ENCODE peak calls at places on chromosomes 7 and 10, in seven cellular contexts. One of them, this sample, is unnamed.

GRCh38 chr10:70985824-70986336 is 97.5 kb upstream of the PCBD1 start:
- DNase-seq in adrenal gland: no peak
- DNase-seq in upper lobe of left lung: no peak
- DNase-seq in body of pancreas: no peak
- DNase-seq in heart right ventricle: no peak
- DNase-seq in gastrocnemius medialis: peak; percentile 37
- DNase-seq in lower lobe of right lung: no peak
- DNase-seq in this sample: no peak

GRCh38 chr10:22583683-22584082 is 130.7 kb downstream of the PIP4K2A start:
- DNase-seq in lower lobe of right lung: no peak
- DNase-seq in gastrocnemius medialis: no peak
- DNase-seq in adrenal gland: no peak
- DNase-seq in body of pancreas: no peak
- DNase-seq in upper lobe of left lung: no peak
- DNase-seq in heart right ventricle: no peak
- DNase-seq in this sample: no peak

GRCh38 chr10:86775056-86775858 is 18.8 kb downstream of the BMPR1A start:
- DNase-seq in lower lobe of right lung: no peak
- DNase-seq in body of pancreas: no peak
- DNase-seq in upper lobe of left lung: no peak
- DNase-seq in gastrocnemius medialis: no peak
- DNase-seq in adrenal gland: no peak
- DNase-seq in heart right ventricle: no peak
- DNase-seq in this sample: no peak

GRCh38 chr7:132255898-132256297 is 320.4 kb downstream of the PLXNA4 start:
- DNase-seq in body of pancreas: peak; percentile 31
- DNase-seq in gastrocnemius medialis: no peak
- DNase-seq in upper lobe of left lung: peak; percentile 51
- DNase-seq in lower lobe of right lung: peak; percentile 52
- DNase-seq in heart right ventricle: peak; percentile 52
- DNase-seq in adrenal gland: peak; percentile 59
- DNase-seq in this sample: no peak

GRCh38 chr10:13056461-13057077 is 43.4 kb upstream of the OPTN start:
- DNase-seq in upper lobe of left lung: no peak
- DNase-seq in body of pancreas: no peak
- DNase-seq in heart right ventricle: no peak
- DNase-seq in lower lobe of right lung: no peak
- DNase-seq in adrenal gland: no peak
- DNase-seq in gastrocnemius medialis: no peak
- DNase-seq in this sample: no peak

GRCh38 chr7:91314591-91315323 is 50.5 kb downstream of the FZD1 start:
- DNase-seq in body of pancreas: no peak
- DNase-seq in heart right ventricle: no peak
- DNase-seq in lower lobe of right lung: no peak
- DNase-seq in upper lobe of left lung: no peak
- DNase-seq in gastrocnemius medialis: no peak
- DNase-seq in adrenal gland: no peak
- DNase-seq in this sample: no peak

GRCh38 chr10:93186631-93187030 is 112.9 kb downstream of the CYP26A1 start:
- DNase-seq in adrenal gland: no peak
- DNase-seq in lower lobe of right lung: no peak
- DNase-seq in heart right ventricle: no peak
- DNase-seq in body of pancreas: no peak
- DNase-seq in gastrocnemius medialis: no peak
- DNase-seq in upper lobe of left lung: no peak
- DNase-seq in this sample: no peak

GRCh38 chr10:118207470-118208007 is 134.6 kb downstream of the FAM204A start:
- DNase-seq in heart right ventricle: no peak
- DNase-seq in body of pancreas: no peak
- DNase-seq in lower lobe of right lung: no peak
- DNase-seq in gastrocnemius medialis: no peak
- DNase-seq in upper lobe of left lung: no peak
- DNase-seq in adrenal gland: no peak
- DNase-seq in this sample: no peak

GRCh38 chr7:70569335-70569819 is 562.6 kb upstream of the GALNT17 start:
- DNase-seq in adrenal gland: no peak
- DNase-seq in upper lobe of left lung: no peak
- DNase-seq in gastrocnemius medialis: peak; percentile 77
- DNase-seq in body of pancreas: no peak
- DNase-seq in lower lobe of right lung: no peak
- DNase-seq in heart right ventricle: no peak
- DNase-seq in this sample: no peak

GRCh38 chr7:131105803-131106680 is 221.6 kb upstream of the MKLN1 start:
- DNase-seq in heart right ventricle: peak; percentile 85
- DNase-seq in upper lobe of left lung: peak; percentile 86
- DNase-seq in adrenal gland: peak; percentile 79
- DNase-seq in body of pancreas: peak; percentile 84
- DNase-seq in gastrocnemius medialis: peak; percentile 63
- DNase-seq in lower lobe of right lung: peak; percentile 91
- DNase-seq in this sample: peak; percentile 78

GRCh38 chr10:54985732-54986131 is 184.7 kb upstream of the PCDH15 start:
- DNase-seq in heart right ventricle: no peak
- DNase-seq in upper lobe of left lung: no peak
- DNase-seq in lower lobe of right lung: no peak
- DNase-seq in gastrocnemius medialis: no peak
- DNase-seq in adrenal gland: no peak
- DNase-seq in body of pancreas: no peak
- DNase-seq in this sample: no peak

GRCh38 chr10:126734957-126735356 is 64.5 kb upstream of the C10orf90 start:
- DNase-seq in lower lobe of right lung: no peak
- DNase-seq in upper lobe of left lung: peak; percentile 46
- DNase-seq in heart right ventricle: no peak
- DNase-seq in gastrocnemius medialis: no peak
- DNase-seq in body of pancreas: no peak
- DNase-seq in adrenal gland: no peak
- DNase-seq in this sample: no peak

GRCh38 chr10:5813341-5814109 is at the start of gene GDI2:
- DNase-seq in heart right ventricle: peak; percentile 96
- DNase-seq in lower lobe of right lung: peak; percentile 96
- DNase-seq in upper lobe of left lung: peak; percentile 95
- DNase-seq in adrenal gland: peak; percentile 97
- DNase-seq in gastrocnemius medialis: peak; percentile 96
- DNase-seq in body of pancreas: peak; percentile 96
- DNase-seq in this sample: peak; percentile 98

GRCh38 chr10:96618648-96619047 is 31.8 kb upstream of the TM9SF3 start:
- DNase-seq in upper lobe of left lung: peak; percentile 24
- DNase-seq in gastrocnemius medialis: peak; percentile 19
- DNase-seq in heart right ventricle: peak; percentile 23
- DNase-seq in body of pancreas: peak; percentile 67
- DNase-seq in lower lobe of right lung: no peak
- DNase-seq in adrenal gland: peak; percentile 80
- DNase-seq in this sample: no peak

GRCh38 chr10:32376780-32377179 is 29.8 kb upstream of the EPC1 start:
- DNase-seq in lower lobe of right lung: no peak
- DNase-seq in heart right ventricle: no peak
- DNase-seq in adrenal gland: no peak
- DNase-seq in body of pancreas: no peak
- DNase-seq in upper lobe of left lung: no peak
- DNase-seq in gastrocnemius medialis: no peak
- DNase-seq in this sample: no peak

GRCh38 chr10:47025540-47026300 is 114.5 kb downstream of the PTPN20 start:
- DNase-seq in lower lobe of right lung: peak; percentile 42
- DNase-seq in gastrocnemius medialis: peak; percentile 42
- DNase-seq in heart right ventricle: no peak
- DNase-seq in upper lobe of left lung: peak; percentile 17
- DNase-seq in body of pancreas: peak; percentile 12
- DNase-seq in adrenal gland: peak; percentile 16
- DNase-seq in this sample: peak; percentile 14

GRCh38 chr10:77979221-77979620 is 50.1 kb downstream of the POLR3A start:
- DNase-seq in body of pancreas: no peak
- DNase-seq in upper lobe of left lung: no peak
- DNase-seq in lower lobe of right lung: no peak
- DNase-seq in adrenal gland: no peak
- DNase-seq in heart right ventricle: no peak
- DNase-seq in gastrocnemius medialis: no peak
- DNase-seq in this sample: no peak
- H3K27ac ChIP-seq in body of pancreas: no peak overlapping the region
- H3K27ac ChIP-seq in upper lobe of left lung: no peak overlapping the region
- H3K27ac ChIP-seq in lower lobe of right lung: no peak overlapping the region
- H3K27ac ChIP-seq in adrenal gland: peak overlapping the region; percentile 8
- H3K27ac ChIP-seq in heart right ventricle: no peak overlapping the region
- H3K27ac ChIP-seq in gastrocnemius medialis: peak overlapping the region; percentile 94
- H3K27ac ChIP-seq in this sample: no peak overlapping the region

GRCh38 chr7:25967278-25968204 is 184.5 kb upstream of the NFE2L3 start:
- DNase-seq in lower lobe of right lung: no peak
- DNase-seq in body of pancreas: no peak
- DNase-seq in adrenal gland: no peak
- DNase-seq in gastrocnemius medialis: no peak
- DNase-seq in upper lobe of left lung: no peak
- DNase-seq in heart right ventricle: no peak
- DNase-seq in this sample: no peak
- TF ChIP-seq CTCF in lower lobe of right lung: no peak
- TF ChIP-seq CTCF in body of pancreas: no peak
- TF ChIP-seq CTCF in adrenal gland: no peak
- TF ChIP-seq CTCF in gastrocnemius medialis: no peak
- TF ChIP-seq CTCF in upper lobe of left lung: no peak
- TF ChIP-seq CTCF in heart right ventricle: no peak
- TF ChIP-seq CTCF in this sample: no peak

GRCh38 chr10:29804025-29804852 is 169.5 kb upstream of the SVIL start:
- DNase-seq in upper lobe of left lung: peak; percentile 54
- DNase-seq in heart right ventricle: no peak
- DNase-seq in lower lobe of right lung: peak; percentile 39
- DNase-seq in body of pancreas: peak; percentile 23
- DNase-seq in adrenal gland: peak; percentile 82
- DNase-seq in gastrocnemius medialis: peak; percentile 83
- DNase-seq in this sample: no peak
- H3K27ac ChIP-seq in upper lobe of left lung: no peak overlapping the region
- H3K27ac ChIP-seq in heart right ventricle: no peak overlapping the region
- H3K27ac ChIP-seq in lower lobe of right lung: peak overlapping the region; percentile 26
- H3K27ac ChIP-seq in body of pancreas: no peak overlapping the region
- H3K27ac ChIP-seq in adrenal gland: peak overlapping the region; percentile 87
- H3K27ac ChIP-seq in gastrocnemius medialis: peak overlapping the region; percentile 90
- H3K27ac ChIP-seq in this sample: no peak overlapping the region

DNA sequence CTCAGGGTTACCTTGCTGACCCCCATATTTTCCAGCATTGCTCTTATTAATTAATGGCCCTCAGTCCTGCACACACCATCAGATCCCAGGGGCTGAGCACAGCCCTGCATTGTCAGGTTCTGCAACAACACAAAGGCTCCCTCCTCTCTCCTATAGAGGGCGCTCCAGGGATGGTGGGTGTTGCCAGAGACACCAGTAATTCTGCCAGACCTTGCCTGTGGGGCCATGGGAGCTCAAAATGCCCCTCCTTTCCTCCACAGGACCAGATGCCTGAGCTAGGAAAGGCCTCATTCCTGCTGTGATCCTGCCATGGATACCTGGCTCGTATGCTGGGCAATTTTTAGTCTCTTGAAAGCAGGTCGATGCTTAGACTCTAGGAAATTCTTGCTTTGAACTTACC is 42.8 kb upstream of the PRSS58 start:
- DNase-seq in lower lobe of right lung: no peak
- DNase-seq in heart right ventricle: no peak
- DNase-seq in upper lobe of left lung: no peak
- DNase-seq in body of pancreas: peak; percentile 19
- DNase-seq in adrenal gland: no peak
- DNase-seq in gastrocnemius medialis: no peak
- DNase-seq in this sample: no peak
- TF ChIP-seq CTCF in lower lobe of right lung: no peak
- TF ChIP-seq CTCF in heart right ventricle: no peak
- TF ChIP-seq CTCF in upper lobe of left lung: no peak
- TF ChIP-seq CTCF in body of pancreas: no peak
- TF ChIP-seq CTCF in adrenal gland: no peak
- TF ChIP-seq CTCF in gastrocnemius medialis: no peak
- TF ChIP-seq CTCF in this sample: no peak

DNA sequence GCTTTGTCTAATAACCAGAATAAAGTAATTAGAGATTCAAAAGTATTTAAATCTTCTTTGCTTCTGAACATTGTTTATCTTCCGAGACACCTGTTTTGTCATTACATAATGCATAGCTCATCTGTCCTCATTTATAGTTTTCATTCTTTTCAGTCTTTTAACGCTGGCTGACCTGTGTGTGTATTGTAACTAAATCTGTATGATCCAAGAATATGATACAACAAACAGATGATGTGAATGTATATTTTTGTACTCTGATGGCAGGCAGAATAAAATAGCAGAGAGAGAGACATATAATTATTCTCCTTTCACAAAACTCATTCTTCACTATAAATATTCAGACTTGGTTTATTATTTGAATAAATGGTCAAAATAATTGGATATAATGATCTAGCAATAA is 80.6 kb downstream of the ORC5 start:
- DNase-seq in heart right ventricle: no peak
- DNase-seq in lower lobe of right lung: no peak
- DNase-seq in upper lobe of left lung: no peak
- DNase-seq in gastrocnemius medialis: no peak
- DNase-seq in body of pancreas: no peak
- DNase-seq in adrenal gland: no peak
- DNase-seq in this sample: no peak
- H3K27ac ChIP-seq in heart right ventricle: no peak overlapping the region
- H3K27ac ChIP-seq in lower lobe of right lung: no peak overlapping the region
- H3K27ac ChIP-seq in upper lobe of left lung: no peak overlapping the region
- H3K27ac ChIP-seq in gastrocnemius medialis: peak overlapping the region; percentile 73
- H3K27ac ChIP-seq in body of pancreas: no peak overlapping the region
- H3K27ac ChIP-seq in adrenal gland: no peak overlapping the region
- H3K27ac ChIP-seq in this sample: no peak overlapping the region